ENCODE peak calls at places on chromosomes 13 and 19, in ten cellular contexts. J is HCT116; Y is body of pancreas; D is gastrocnemius medialis; L is CD8-positive, alpha-beta T cell; Z is upper lobe of right lung; V is heart left ventricle; Q is cardiac muscle cell; C is neural progenitor cell; W is CD8-positive, alpha-beta memory T cell. R is an unnamed sample.

GRCh38 chr13:44989941-44990340 is 603 bp downstream of the GPALPP1 start:
- DNase-seq in Y (no peak), L (no peak), Q (peak; percentile 5), V (no peak), W (no peak), D (no peak), Z (no peak), C (no peak), J (no peak), R (no peak)

GRCh38 chr13:98974053-98974452 is 3.8 kb downstream of the DOCK9 start:
- DNase-seq in Y (no peak), L (no peak), V (no peak), J (no peak), C (no peak), D (no peak), Q (no peak), Z (no peak), W (no peak), R (no peak)

GRCh38 chr13:44141725-44142539 is 231.7 kb upstream of the SERP2 start:
- DNase-seq in Q (peak; percentile 98), V (peak; percentile 100), C (peak; percentile 98), L (peak; percentile 84), Y (peak; percentile 99), J (peak; percentile 85), Z (peak; percentile 99), W (peak; percentile 91), D (peak; percentile 96), R (peak; percentile 88)

GRCh38 chr13:21022056-21022693 is 39.2 kb downstream of the LATS2 start:
- DNase-seq in C (no peak), W (no peak), D (no peak), L (no peak), Z (no peak), Q (no peak), V (no peak), J (no peak), Y (no peak), R (no peak)

GRCh38 chr19:48061401-48062344 is 17.8 kb upstream of the CABP5 start:
- DNase-seq in C (no peak), Z (no peak), D (no peak), Y (no peak), L (no peak), J (no peak), V (no peak), W (no peak), Q (no peak), R (no peak)

GRCh38 chr19:10998045-10998533 is 37.3 kb downstream of the SMARCA4 start:
- DNase-seq in V (no peak), Q (peak; percentile 74), J (no peak), D (no peak), W (no peak), Y (no peak), L (no peak), C (no peak), Z (no peak), R (no peak)

GRCh38 chr13:52949744-52950143 is 78.9 kb upstream of the OLFM4 start:
- DNase-seq in L (no peak), Y (no peak), J (no peak), W (no peak), Z (no peak), D (no peak), V (no peak), C (no peak), Q (no peak), R (no peak)

GRCh38 chr19:29308977-29309520 is 96.1 kb upstream of the UQCRFS1 start:
- DNase-seq in L (no peak), Z (no peak), Y (no peak), C (peak; percentile 46), W (no peak), V (no peak), J (no peak), D (no peak), Q (no peak), R (no peak)

GRCh38 chr19:11196406-11197287 is 698 bp downstream of the KANK2 start:
- DNase-seq in Z (peak; percentile 77), W (no peak), L (no peak), V (peak; percentile 81), Y (peak; percentile 48), C (peak; percentile 57), J (no peak), Q (peak; percentile 50), D (no peak), R (no peak)

GRCh38 chr19:55704494-55705245 is 29.6 kb downstream of the EPN1 start:
- DNase-seq in J (no peak), L (no peak), V (no peak), Q (no peak), D (no peak), Y (no peak), C (no peak), W (no peak), Z (peak; percentile 39), R (no peak)

GRCh38 chr19:33225458-33225925 is at the start of gene SLC7A10:
- DNase-seq in V (no peak), Z (no peak), Y (no peak), W (no peak), D (no peak), L (no peak), C (peak; percentile 71), Q (peak; percentile 57), J (no peak), R (no peak)

GRCh38 chr13:35481777-35482176 is 5.3 kb upstream of the MAB21L1 start:
- DNase-seq in W (no peak), Z (no peak), C (no peak), L (no peak), Q (no peak), D (no peak), J (no peak), Y (no peak), V (no peak), R (no peak)

GRCh38 chr19:2380567-2380966 is 20.5 kb downstream of the TMPRSS9 start:
- DNase-seq in C (no peak), Z (no peak), Y (no peak), J (no peak), D (no peak), Q (no peak), V (no peak), W (no peak), L (no peak), R (no peak)
- H3K4me1 ChIP-seq in C (no peaks in the 10 kb centered on the region), Z (no peaks in the 10 kb centered on the region), Y (no peaks in the 10 kb centered on the region), J (peaks cover 12% of the 10 kb centered on the region), D (peaks cover 5% of the 10 kb centered on the region), Q (no peaks in the 10 kb centered on the region), V (no peaks in the 10 kb centered on the region), W (no peaks in the 10 kb centered on the region), L (no peaks in the 10 kb centered on the region), R (peaks cover 3% of the 10 kb centered on the region)

GRCh38 chr13:111662451-111662850 is 342.0 kb downstream of the TEX29 start:
- DNase-seq in J (no peak), Q (no peak), D (no peak), C (no peak), Z (no peak), L (no peak), Y (no peak), W (no peak), V (no peak), R (no peak)

GRCh38 chr13:111663505-111663904 is 343.1 kb downstream of the TEX29 start:
- DNase-seq in Y (no peak), V (no peak), Q (no peak), W (no peak), L (no peak), Z (no peak), D (no peak), C (no peak), J (no peak), R (no peak)

GRCh38 chr13:111661052-111661451 is 340.6 kb downstream of the TEX29 start:
- DNase-seq in V (no peak), J (no peak), W (no peak), D (no peak), Z (no peak), Y (no peak), L (no peak), Q (no peak), C (no peak), R (no peak)

GRCh38 chr13:111662895-111663294 is 342.5 kb downstream of the TEX29 start:
- DNase-seq in Y (no peak), W (no peak), C (no peak), D (no peak), J (no peak), Z (no peak), V (no peak), Q (no peak), L (no peak), R (no peak)

DNA sequence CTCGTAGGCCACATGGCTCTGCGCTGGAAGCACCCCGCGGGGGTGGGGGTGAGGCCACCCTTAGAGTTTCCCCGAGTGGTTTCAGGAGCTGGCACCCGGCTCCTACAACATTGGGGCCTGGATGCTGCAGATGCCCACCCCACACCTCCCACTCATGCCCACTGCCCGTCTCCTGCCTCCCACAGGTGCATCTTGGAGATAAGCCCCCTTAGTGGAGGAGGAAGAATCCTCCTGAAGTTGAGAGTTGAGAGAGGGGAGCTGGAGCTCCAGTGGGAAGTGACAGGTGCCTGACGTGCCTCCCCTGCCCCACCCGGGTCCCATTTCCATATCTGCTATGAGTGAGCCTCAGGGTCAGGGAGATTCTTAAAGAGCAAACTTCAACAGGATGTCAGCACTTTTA is 341.3 kb downstream of the TEX29 start:
- DNase-seq in Y (no peak), V (no peak), C (no peak), D (no peak), J (no peak), Q (no peak), L (no peak), Z (no peak), W (no peak), R (no peak)
- H3K9me3 ChIP-seq in Y (no peaks in the 10 kb centered on the region), V (no peaks in the 10 kb centered on the region), C (no peaks in the 10 kb centered on the region), D (no peaks in the 10 kb centered on the region), J (no peaks in the 10 kb centered on the region), Q (no peaks in the 10 kb centered on the region), L (no peaks in the 10 kb centered on the region), Z (no peaks in the 10 kb centered on the region), W (no peaks in the 10 kb centered on the region), R (no peaks in the 10 kb centered on the region)

GRCh38 chr13:72666391-72666790 is 61.0 kb downstream of the MZT1 start:
- DNase-seq in C (no peak), Y (no peak), V (no peak), D (no peak), L (no peak), Z (no peak), W (no peak), Q (no peak), J (no peak), R (no peak)

GRCh38 chr13:72657379-72657778 is 70.0 kb downstream of the MZT1 start:
- DNase-seq in Y (no peak), D (no peak), V (no peak), Q (no peak), Z (no peak), L (no peak), J (no peak), C (no peak), W (no peak), R (no peak)

GRCh38 chr13:72662548-72662947 is 64.9 kb downstream of the MZT1 start:
- DNase-seq in L (no peak), Z (no peak), Y (no peak), W (no peak), V (no peak), Q (no peak), D (no peak), C (no peak), J (no peak), R (no peak)
- H3K36me3 ChIP-seq in L (no peaks in the 10 kb centered on the region), Z (no peaks in the 10 kb centered on the region), Y (no peaks in the 10 kb centered on the region), W (no peaks in the 10 kb centered on the region), V (no peaks in the 10 kb centered on the region), Q (no peaks in the 10 kb centered on the region), D (no peaks in the 10 kb centered on the region), C (no peaks in the 10 kb centered on the region), J (no peaks in the 10 kb centered on the region), R (no peaks in the 10 kb centered on the region)

DNA sequence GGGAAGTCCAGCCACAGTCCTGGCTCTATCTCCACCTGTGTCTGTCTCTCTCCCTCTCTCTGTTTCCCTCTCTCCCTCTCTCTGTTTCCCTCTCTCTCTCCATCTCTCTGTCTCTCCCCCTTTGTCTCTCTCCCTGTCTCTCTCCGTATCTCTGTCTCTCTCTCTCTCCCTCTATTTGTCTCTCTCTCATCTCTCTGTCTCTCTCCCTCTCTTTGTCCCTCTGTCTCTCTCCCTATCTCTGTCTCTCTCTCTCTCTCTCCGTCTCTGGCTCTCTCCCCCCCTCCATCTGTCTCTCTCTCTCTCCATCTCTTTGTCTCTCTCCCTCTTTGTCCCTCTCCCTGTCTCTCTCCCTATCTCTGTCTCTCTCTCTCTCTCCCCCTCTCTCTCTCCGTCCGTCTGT is 39.5 kb upstream of the C13orf46 start:
- DNase-seq in W (no peak), Q (no peak), D (no peak), J (no peak), L (no peak), Y (no peak), Z (no peak), V (no peak), C (no peak), R (no peak)
- H3K4me1 ChIP-seq in W (no peaks in the 10 kb centered on the region), Q (no peaks in the 10 kb centered on the region), D (no peaks in the 10 kb centered on the region), J (no peaks in the 10 kb centered on the region), L (peaks cover 7% of the 10 kb centered on the region), Y (no peaks in the 10 kb centered on the region), Z (no peaks in the 10 kb centered on the region), V (no peaks in the 10 kb centered on the region), C (no peaks in the 10 kb centered on the region), R (no peaks in the 10 kb centered on the region)

R was measured in HAP-1.